ENCODE peak calls at places on chromosomes 13 and 19, in four cellular contexts. Y is PC-9, V is neural progenitor cell, X is neuronal stem cell. I is an unnamed sample.

GRCh38 chr19:14174883-14175282 is 31.1 kb downstream of the ADGRL1 start:
- DNase-seq in Y (no peak), V (no peak), X (no peak), I (no peak)

GRCh38 chr19:7063764-7064418 is 5.4 kb upstream of the MBD3L3 start:
- DNase-seq in Y (no peak), V (no peak), X (no peak), I (no peak)

GRCh38 chr13:111399334-111399733 is 78.9 kb downstream of the TEX29 start:
- DNase-seq in Y (no peak), V (no peak), X (no peak), I (no peak)

GRCh38 chr19:30696514-30696913 is 324.3 kb downstream of the ZNF536 start:
- DNase-seq in Y (no peak), V (peak; percentile 75), X (no peak), I (peak; percentile 81)

GRCh38 chr19:29714371-29714952 is 599 bp downstream of the C19orf12 start:
- DNase-seq in Y (no peak), V (no peak), X (no peak), I (no peak)

GRCh38 chr13:92938481-92939020 is 288.1 kb upstream of the GPC6 start:
- DNase-seq in Y (no peak), V (peak; percentile 4), X (no peak), I (no peak)

GRCh38 chr13:98954313-98954712 is 23.6 kb downstream of the DOCK9 start:
- DNase-seq in Y (no peak), V (peak; percentile 12), X (no peak), I (peak; percentile 55)

GRCh38 chr13:75635621-75636338 is at the start of gene LMO7:
- DNase-seq in Y (peak; percentile 67), V (peak; percentile 78), X (peak; percentile 43), I (peak; percentile 66)

GRCh38 chr19:8097198-8097597 is 44.6 kb downstream of the CCL25 start:
- DNase-seq in Y (no peak), V (no peak), X (no peak), I (no peak)

GRCh38 chr19:55526216-55527196 is 10.4 kb downstream of the SBK2 start:
- DNase-seq in Y (peak; percentile 87), V (no peak), X (no peak), I (no peak)

GRCh38 chr13:50389726-50390125 is 374.5 kb downstream of the KCNRG start:
- DNase-seq in Y (no peak), V (no peak), X (no peak), I (no peak)

GRCh38 chr19:5665781-5666513 is 14.4 kb downstream of the MICOS13 start:
- DNase-seq in Y (no peak), V (no peak), X (no peak), I (no peak)

GRCh38 chr19:45509692-45510015 is 2.4 kb downstream of the VASP start:
- DNase-seq in Y (no peak), V (no peak), X (no peak), I (no peak)

GRCh38 chr19:31257426-31258130 is 91.7 kb downstream of the TSHZ3 start:
- DNase-seq in Y (no peak), V (no peak), X (no peak), I (no peak)

GRCh38 chr13:94537740-94538630 is 58.0 kb downstream of the TGDS start:
- DNase-seq in Y (peak; percentile 31), V (no peak), X (no peak), I (no peak)

GRCh38 chr13:110319774-110320509 is 12.9 kb downstream of the COL4A2 start:
- DNase-seq in Y (peak; percentile 89), V (no peak), X (no peak), I (peak; percentile 97)

GRCh38 chr13:26221399-26221720 is 754 bp downstream of the RNF6 start:
- DNase-seq in Y (no peak), V (no peak), X (no peak), I (no peak)

GRCh38 chr13:30364133-30364532 is 56.8 kb upstream of the KATNAL1 start:
- DNase-seq in Y (no peak), V (no peak), X (no peak), I (no peak)

GRCh38 chr19:44212865-44213346 is 574 bp downstream of the ZNF227 start:
- DNase-seq in Y (no peak), V (peak; percentile 28), X (no peak), I (no peak)

GRCh38 chr19:56554272-56554869 is 12.9 kb upstream of the ZNF470 start:
- DNase-seq in Y (no peak), V (no peak), X (no peak), I (no peak)

GRCh38 chr13:38042771-38043170 is 173.2 kb upstream of the TRPC4 start:
- DNase-seq in Y (no peak), V (no peak), X (no peak), I (no peak)

GRCh38 chr19:19655051-19655594 is 8.4 kb downstream of the ATP13A1 start:
- DNase-seq in Y (no peak), V (no peak), X (no peak), I (no peak)

GRCh38 chr13:60016229-60016628 is 147.5 kb downstream of the DIAPH3 start:
- DNase-seq in Y (no peak), V (no peak), X (no peak), I (no peak)

GRCh38 chr19:58401825-58402433 is 6.5 kb downstream of the RNF225 start:
- DNase-seq in Y (no peak), V (no peak), X (no peak), I (no peak)

GRCh38 chr13:114104626-114105350 is 27.6 kb downstream of the RASA3 start:
- DNase-seq in Y (no peak), V (no peak), X (no peak), I (no peak)

GRCh38 chr13:76522083-76522755 is 364.0 kb downstream of the KCTD12 start:
- DNase-seq in Y (no peak), V (no peak), X (no peak), I (no peak)

GRCh38 chr13:83232626-83233025 is 649.6 kb downstream of the SLITRK1 start:
- DNase-seq in Y (no peak), V (no peak), X (no peak), I (no peak)

GRCh38 chr13:83229574-83230300 is 652.5 kb downstream of the SLITRK1 start:
- DNase-seq in Y (no peak), V (no peak), X (no peak), I (no peak)
- H3K4me1 ChIP-seq in Y (no peaks in the 10 kb centered on the region), V (no peaks in the 10 kb centered on the region), X (no peaks in the 10 kb centered on the region), I (no peaks in the 10 kb centered on the region)

GRCh38 chr19:33288666-33289065 is 13.7 kb downstream of the CEBPA start:
- DNase-seq in Y (no peak), V (no peak), X (no peak), I (no peak)
- H3K27ac ChIP-seq in Y (no peak overlapping the region), V (no peak overlapping the region), X (no peak overlapping the region), I (no peak overlapping the region)

GRCh38 chr13:44272692-44273091 is 100.9 kb upstream of the SERP2 start:
- DNase-seq in Y (no peak), V (no peak), X (no peak), I (no peak)

GRCh38 chr13:44273216-44273615 is 100.4 kb upstream of the SERP2 start:
- DNase-seq in Y (no peak), V (no peak), X (no peak), I (no peak)

GRCh38 chr13:44276061-44276460 is 97.6 kb upstream of the SERP2 start:
- DNase-seq in Y (no peak), V (no peak), X (no peak), I (no peak)

GRCh38 chr13:44274838-44275237 is 98.8 kb upstream of the SERP2 start:
- DNase-seq in Y (no peak), V (no peak), X (no peak), I (no peak)

GRCh38 chr13:44273991-44274810 is 99.4 kb upstream of the SERP2 start:
- DNase-seq in Y (no peak), V (no peak), X (no peak), I (no peak)
- H3K4me3 ChIP-seq in Y (peak overlapping the region; percentile 37), V (no peak overlapping the region), X (no peak overlapping the region), I (peak overlapping the region; percentile 1)

DNA sequence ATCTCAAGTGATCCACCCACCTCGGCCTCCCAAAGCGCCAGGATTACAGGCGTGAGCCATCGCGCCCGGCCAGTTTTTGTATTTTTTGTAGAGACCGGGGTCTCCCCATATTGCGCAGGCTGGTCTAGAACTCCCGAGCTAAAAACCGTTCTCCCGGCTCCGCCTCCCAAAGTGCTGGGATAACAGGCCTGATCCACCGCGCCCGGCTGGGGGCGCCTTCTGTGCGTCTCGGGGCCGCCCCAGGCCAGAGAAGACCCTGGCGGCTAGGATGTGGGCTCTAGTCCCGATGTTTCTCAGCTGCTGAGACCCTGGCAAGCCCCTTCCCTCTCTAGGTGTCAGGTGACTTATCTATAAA is 3.6 kb downstream of the ARHGAP45 start:
- DNase-seq in Y (no peak), V (peak; percentile 70), X (no peak), I (no peak)
- H3K4me1 ChIP-seq in Y (peaks cover 16% of the 10 kb centered on the region), V (peaks cover 12% of the 10 kb centered on the region), X (peaks cover 5% of the 10 kb centered on the region), I (peaks cover 24% of the 10 kb centered on the region)

DNA sequence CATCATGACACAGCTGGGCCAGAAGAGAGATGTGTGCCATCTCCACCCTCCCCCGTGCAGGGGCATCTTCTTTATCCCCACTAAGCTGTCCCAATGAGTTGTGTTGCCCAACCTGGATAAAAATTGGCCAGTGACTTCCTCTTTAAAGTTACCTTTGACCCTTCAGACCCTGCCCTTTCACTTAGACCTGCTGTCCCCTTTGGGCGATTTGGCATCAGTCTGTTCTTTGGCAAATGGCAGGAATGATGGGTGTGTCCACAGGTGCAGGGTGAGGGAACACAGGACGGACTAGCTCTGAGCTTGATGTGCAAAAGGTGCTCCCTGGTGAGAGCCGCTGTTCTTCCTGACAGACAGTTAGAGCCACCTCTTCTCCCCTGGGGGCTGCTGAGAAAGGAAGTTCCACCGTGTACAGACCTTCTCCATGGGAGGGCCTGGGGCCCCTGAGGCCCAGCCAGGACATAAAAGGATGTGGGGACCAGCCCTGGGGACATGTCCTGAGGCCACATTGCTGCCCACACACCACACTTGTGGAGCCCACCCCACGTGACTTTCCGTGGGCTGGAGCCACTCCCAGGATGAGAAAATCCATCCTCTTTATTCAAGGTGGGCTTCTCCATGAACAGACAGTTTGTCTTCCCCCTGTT is 1.7 kb downstream of the CYP4F8 start:
- DNase-seq in Y (no peak), V (no peak), X (no peak), I (no peak)
- H3K27ac ChIP-seq in Y (no peak overlapping the region), V (no peak overlapping the region), X (no peak overlapping the region), I (no peak overlapping the region)

GRCh38 chr19:49362048-49362925 is at the start of gene TEAD2:
- DNase-seq in Y (peak; percentile 66), V (peak; percentile 90), X (peak; percentile 75), I (peak; percentile 76)
- H3K4me3 ChIP-seq in Y (peak within 1 kb of the TSS; percentile 85), V (peak within 1 kb of the TSS; percentile 76), X (peak within 1 kb of the TSS; percentile 100), I (peak within 1 kb of the TSS; percentile 65)

I was measured in SJSA1.